ENCODE peak calls at places on chromosomes 5 and 9, in nine cellular contexts. One of them, this sample, is unnamed. For H4K20me1, the result is how much of the 10 kb centered on the place peaks cover.

GRCh38 chr5:9066349-9066748 is 479.5 kb downstream of the SEMA5A start:
- DNase-seq in GM23248: no peak
- DNase-seq in hepatocyte: no peak
- DNase-seq in SK-N-SH: no peak
- DNase-seq in GM23338: no peak
- DNase-seq in HCT116: no peak
- DNase-seq in PC-3: no peak
- DNase-seq in MM.1S: no peak
- DNase-seq in neural progenitor cell: no peak
- DNase-seq in this sample: no peak

GRCh38 chr5:35856186-35857003 is at the start of gene IL7R:
- DNase-seq in neural progenitor cell: no peak
- DNase-seq in SK-N-SH: no peak
- DNase-seq in hepatocyte: no peak
- DNase-seq in GM23248: peak
- DNase-seq in HCT116: no peak
- DNase-seq in PC-3: peak
- DNase-seq in MM.1S: no peak
- DNase-seq in GM23338: no peak
- DNase-seq in this sample: peak

GRCh38 chr5:56290378-56291057 is 57.4 kb upstream of the ANKRD55 start:
- DNase-seq in SK-N-SH: no peak
- DNase-seq in PC-3: no peak
- DNase-seq in hepatocyte: no peak
- DNase-seq in neural progenitor cell: no peak
- DNase-seq in MM.1S: peak
- DNase-seq in GM23248: no peak
- DNase-seq in GM23338: no peak
- DNase-seq in HCT116: no peak
- DNase-seq in this sample: no peak

GRCh38 chr5:73030995-73031394 is 75.2 kb downstream of the FCHO2 start:
- DNase-seq in PC-3: peak
- DNase-seq in SK-N-SH: peak
- DNase-seq in HCT116: peak
- DNase-seq in hepatocyte: peak
- DNase-seq in GM23248: peak
- DNase-seq in neural progenitor cell: peak
- DNase-seq in MM.1S: no peak
- DNase-seq in GM23338: peak
- DNase-seq in this sample: no peak

GRCh38 chr5:142970440-142970788 is 200.2 kb downstream of the ARHGAP26 start:
- DNase-seq in SK-N-SH: no peak
- DNase-seq in GM23338: no peak
- DNase-seq in hepatocyte: no peak
- DNase-seq in GM23248: no peak
- DNase-seq in HCT116: no peak
- DNase-seq in MM.1S: no peak
- DNase-seq in neural progenitor cell: no peak
- DNase-seq in PC-3: no peak
- DNase-seq in this sample: no peak

GRCh38 chr5:131684051-131684450 is 49.0 kb upstream of the RAPGEF6 start:
- DNase-seq in GM23248: peak
- DNase-seq in PC-3: no peak
- DNase-seq in GM23338: no peak
- DNase-seq in HCT116: no peak
- DNase-seq in MM.1S: no peak
- DNase-seq in SK-N-SH: no peak
- DNase-seq in neural progenitor cell: no peak
- DNase-seq in hepatocyte: no peak
- DNase-seq in this sample: no peak

GRCh38 chr5:140329739-140330481 is 16.5 kb downstream of the HBEGF start:
- DNase-seq in HCT116: no peak
- DNase-seq in GM23338: peak
- DNase-seq in neural progenitor cell: peak
- DNase-seq in GM23248: no peak
- DNase-seq in MM.1S: no peak
- DNase-seq in hepatocyte: no peak
- DNase-seq in PC-3: no peak
- DNase-seq in SK-N-SH: no peak
- DNase-seq in this sample: no peak

GRCh38 chr5:68661237-68661636 is 432.6 kb upstream of the SLC30A5 start:
- DNase-seq in PC-3: peak
- DNase-seq in HCT116: no peak
- DNase-seq in GM23338: peak
- DNase-seq in neural progenitor cell: peak
- DNase-seq in hepatocyte: peak
- DNase-seq in SK-N-SH: no peak
- DNase-seq in MM.1S: no peak
- DNase-seq in GM23248: peak
- DNase-seq in this sample: peak

GRCh38 chr5:177429248-177430045 is 3.0 kb downstream of the GRK6 start:
- DNase-seq in neural progenitor cell: no peak
- DNase-seq in HCT116: no peak
- DNase-seq in MM.1S: peak
- DNase-seq in GM23338: no peak
- DNase-seq in hepatocyte: no peak
- DNase-seq in GM23248: no peak
- DNase-seq in SK-N-SH: no peak
- DNase-seq in PC-3: no peak
- DNase-seq in this sample: peak

GRCh38 chr5:142658278-142658677 is 27.6 kb downstream of the FGF1 start:
- DNase-seq in HCT116: no peak
- DNase-seq in GM23248: no peak
- DNase-seq in MM.1S: no peak
- DNase-seq in GM23338: no peak
- DNase-seq in neural progenitor cell: no peak
- DNase-seq in PC-3: no peak
- DNase-seq in hepatocyte: no peak
- DNase-seq in SK-N-SH: no peak
- DNase-seq in this sample: no peak

GRCh38 chr5:1101991-1102713 is 9.7 kb downstream of the SLC12A7 start:
- DNase-seq in GM23248: no peak
- DNase-seq in neural progenitor cell: peak
- DNase-seq in GM23338: no peak
- DNase-seq in hepatocyte: peak
- DNase-seq in MM.1S: no peak
- DNase-seq in HCT116: no peak
- DNase-seq in PC-3: no peak
- DNase-seq in SK-N-SH: no peak
- DNase-seq in this sample: no peak

GRCh38 chr5:125413861-125414260 is 667.4 kb upstream of the ZNF608 start:
- DNase-seq in PC-3: no peak
- DNase-seq in HCT116: no peak
- DNase-seq in GM23338: no peak
- DNase-seq in SK-N-SH: no peak
- DNase-seq in MM.1S: no peak
- DNase-seq in neural progenitor cell: peak
- DNase-seq in GM23248: no peak
- DNase-seq in hepatocyte: no peak
- DNase-seq in this sample: no peak

GRCh38 chr5:36874465-36874864 is 2.1 kb upstream of the NIPBL start:
- DNase-seq in GM23248: peak
- DNase-seq in PC-3: no peak
- DNase-seq in SK-N-SH: peak
- DNase-seq in GM23338: peak
- DNase-seq in MM.1S: no peak
- DNase-seq in hepatocyte: no peak
- DNase-seq in HCT116: no peak
- DNase-seq in neural progenitor cell: peak
- DNase-seq in this sample: peak
- H3K4me3 ChIP-seq in GM23248: peak
- H3K4me3 ChIP-seq in PC-3: peak
- H3K4me3 ChIP-seq in SK-N-SH: peak
- H3K4me3 ChIP-seq in GM23338: peak
- H3K4me3 ChIP-seq in MM.1S: peak
- H3K4me3 ChIP-seq in hepatocyte: peak
- H3K4me3 ChIP-seq in HCT116: no peak
- H3K4me3 ChIP-seq in neural progenitor cell: peak
- H3K4me3 ChIP-seq in this sample: peak

DNA sequence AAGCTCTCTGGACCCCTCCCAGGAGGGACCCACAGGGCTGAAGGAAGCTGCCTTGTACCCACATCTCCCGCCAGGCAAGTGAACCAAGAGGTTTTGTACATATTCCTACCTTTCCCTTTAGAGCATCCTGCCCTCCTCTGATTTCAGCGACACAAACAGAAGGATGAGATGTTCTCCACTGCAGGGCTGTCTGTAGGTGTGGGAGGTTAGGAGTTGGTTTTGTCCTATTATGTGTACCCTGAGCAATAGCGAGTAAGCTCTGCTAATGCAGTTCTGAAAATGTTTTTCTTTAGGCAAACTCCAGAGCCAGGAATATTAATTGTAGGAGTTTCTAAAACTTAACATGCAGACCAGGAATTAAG is 13.0 kb downstream of the SQSTM1 start:
- DNase-seq in neural progenitor cell: no peak
- DNase-seq in SK-N-SH: no peak
- DNase-seq in GM23338: no peak
- DNase-seq in HCT116: no peak
- DNase-seq in GM23248: no peak
- DNase-seq in MM.1S: no peak
- DNase-seq in PC-3: no peak
- DNase-seq in hepatocyte: no peak
- DNase-seq in this sample: no peak
- H4K20me1 ChIP-seq in neural progenitor cell: under half
- H4K20me1 ChIP-seq in SK-N-SH: under half
- H4K20me1 ChIP-seq in GM23338: under half
- H4K20me1 ChIP-seq in HCT116: under half
- H4K20me1 ChIP-seq in GM23248: under half
- H4K20me1 ChIP-seq in MM.1S: under half
- H4K20me1 ChIP-seq in PC-3: under half
- H4K20me1 ChIP-seq in hepatocyte: under half
- H4K20me1 ChIP-seq in this sample: under half

DNA sequence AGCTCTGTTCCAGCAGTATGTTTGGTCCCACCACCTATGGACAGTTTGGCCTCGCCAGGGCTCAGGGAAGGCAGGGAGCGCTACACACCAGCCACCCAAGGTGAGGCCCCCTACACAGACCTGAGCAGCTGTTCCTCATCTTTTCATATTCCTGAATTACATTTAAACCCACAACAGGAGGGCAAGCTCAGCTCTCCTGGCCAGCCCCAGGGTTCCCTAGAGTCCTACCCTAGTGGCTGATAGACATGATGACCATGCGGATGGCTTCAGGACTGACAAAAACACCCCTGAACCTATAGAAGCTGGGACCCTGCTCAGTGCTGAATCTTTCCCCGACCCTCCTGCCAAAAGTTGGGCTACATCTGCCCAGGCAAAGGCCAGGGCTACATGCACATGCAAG is 6.7 kb upstream of the FOXE1 start:
- DNase-seq in SK-N-SH: no peak
- DNase-seq in MM.1S: no peak
- DNase-seq in HCT116: no peak
- DNase-seq in neural progenitor cell: no peak
- DNase-seq in GM23338: peak
- DNase-seq in hepatocyte: no peak
- DNase-seq in PC-3: no peak
- DNase-seq in GM23248: no peak
- DNase-seq in this sample: no peak
- TF ChIP-seq EZH2phosphoT487 in SK-N-SH: no peak
- TF ChIP-seq EZH2phosphoT487 in MM.1S: no peak
- TF ChIP-seq EZH2phosphoT487 in HCT116: no peak
- TF ChIP-seq EZH2phosphoT487 in neural progenitor cell: no peak
- TF ChIP-seq EZH2phosphoT487 in GM23338: no peak
- TF ChIP-seq EZH2phosphoT487 in hepatocyte: no peak
- TF ChIP-seq EZH2phosphoT487 in PC-3: no peak
- TF ChIP-seq EZH2phosphoT487 in GM23248: no peak
- TF ChIP-seq EZH2phosphoT487 in this sample: no peak

DNA sequence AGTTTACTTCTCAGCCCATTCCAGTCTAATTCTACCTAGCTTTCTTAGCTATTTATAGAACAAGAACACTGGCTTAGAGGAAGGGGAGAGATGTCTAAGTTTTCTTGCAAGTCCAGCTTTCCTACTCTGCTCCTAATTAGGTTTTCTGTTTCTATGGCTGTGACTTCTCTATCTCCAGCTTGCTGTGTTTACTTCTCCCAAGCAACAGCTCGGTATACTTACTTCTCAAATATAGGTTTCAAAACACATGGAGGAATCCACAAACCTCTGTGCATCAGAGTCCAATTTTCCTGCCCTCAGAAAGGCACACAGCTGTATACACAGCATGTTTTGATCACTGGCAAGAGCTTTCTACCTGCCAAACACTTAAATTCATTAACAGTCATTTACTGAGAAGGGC is 17.4 kb upstream of the HMGCR start:
- DNase-seq in GM23248: no peak
- DNase-seq in MM.1S: no peak
- DNase-seq in HCT116: no peak
- DNase-seq in neural progenitor cell: no peak
- DNase-seq in hepatocyte: no peak
- DNase-seq in GM23338: no peak
- DNase-seq in PC-3: no peak
- DNase-seq in SK-N-SH: no peak
- DNase-seq in this sample: no peak
- H3K4me3 ChIP-seq in GM23248: no peak
- H3K4me3 ChIP-seq in MM.1S: no peak
- H3K4me3 ChIP-seq in HCT116: no peak
- H3K4me3 ChIP-seq in neural progenitor cell: no peak
- H3K4me3 ChIP-seq in hepatocyte: no peak
- H3K4me3 ChIP-seq in GM23338: no peak
- H3K4me3 ChIP-seq in PC-3: no peak
- H3K4me3 ChIP-seq in SK-N-SH: no peak
- H3K4me3 ChIP-seq in this sample: no peak

This sample was measured in OCI-LY7.